ENCODE peak calls at places on chromosome 2, in nine cellular contexts. F is KBM-7; S is frontal cortex; P is fibroblast of the conjunctiva; W is H9; I is MV-4-11; U is nucleus accumbens; E is iris pigment epithelial cell; L is naive thymus-derived CD4-positive, alpha-beta T cell. D is an unnamed sample.

GRCh38 chr2:54419855-54420550 is 36.1 kb upstream of the SPTBN1 start:
- DNase-seq in W (no peak), L (no peak), P (no peak), I (no peak), F (no peak), E (no peak), S (no peak), U (no peak), D (no peak)

GRCh38 chr2:2889646-2890045 is 488.0 kb downstream of the EIPR1 start:
- DNase-seq in I (no peak), P (no peak), U (no peak), E (no peak), S (no peak), L (no peak), W (no peak), F (no peak), D (no peak)

GRCh38 chr2:43100883-43101662 is 125.3 kb downstream of the ZFP36L2 start:
- DNase-seq in I (no peak), F (no peak), L (no peak), S (peak), E (peak), U (peak), P (no peak), W (peak), D (no peak)

GRCh38 chr2:130766037-130766436 is 10.7 kb downstream of the AMER3 start:
- DNase-seq in F (no peak), I (no peak), U (no peak), P (no peak), S (no peak), E (no peak), W (no peak), L (no peak), D (no peak)

GRCh38 chr2:112074506-112074905 is 19.4 kb downstream of the TMEM87B start:
- DNase-seq in W (no peak), I (peak), S (no peak), P (no peak), L (no peak), U (no peak), F (no peak), E (peak), D (no peak)

GRCh38 chr2:47964722-47965434 is 58.6 kb upstream of the FBXO11 start:
- DNase-seq in L (no peak), F (no peak), I (no peak), W (no peak), E (no peak), S (no peak), U (no peak), P (no peak), D (peak)

GRCh38 chr2:209162129-209162528 is 261.7 kb upstream of the MAP2 start:
- DNase-seq in E (no peak), F (no peak), W (no peak), P (no peak), L (no peak), S (no peak), I (no peak), U (no peak), D (no peak)

GRCh38 chr2:796151-796955 is 119.1 kb upstream of the TMEM18 start:
- DNase-seq in U (no peak), F (no peak), S (no peak), P (no peak), E (no peak), L (no peak), W (peak), I (no peak), D (no peak)

GRCh38 chr2:105545731-105546622 is 147.1 kb upstream of the FHL2 start:
- DNase-seq in I (peak), F (peak), W (peak), U (no peak), P (peak), L (peak), S (peak), E (peak), D (peak)

D was measured in NB4.